ENCODE peak calls at places on chromosome X, in five cellular contexts. One of them, this sample, is unnamed.

GRCh38 chrX:54509401-54509800 is 13.4 kb upstream of the FGD1 start:
- DNase-seq in epithelial cell of prostate: no peak
- DNase-seq in CD8-positive, alpha-beta memory T cell: no peak
- DNase-seq in islet precursor cell: peak
- DNase-seq in stimulated activated CD4-positive, alpha-beta T cell treated with anti-CD3 and anti-CD28 coated beads, Interleukin-1b, Interleukin-23, amount 100 ng/mL, for 48 hours: no peak
- DNase-seq in this sample: no peak

GRCh38 chrX:68196939-68197791 is 236.1 kb downstream of the OPHN1 start:
- DNase-seq in CD8-positive, alpha-beta memory T cell: peak
- DNase-seq in stimulated activated CD4-positive, alpha-beta T cell treated with anti-CD3 and anti-CD28 coated beads, Interleukin-1b, Interleukin-23, amount 100 ng/mL, for 48 hours: peak
- DNase-seq in islet precursor cell: peak
- DNase-seq in epithelial cell of prostate: no peak
- DNase-seq in this sample: peak

GRCh38 chrX:129840334-129840733 is 3.4 kb downstream of the ZDHHC9 start:
- DNase-seq in CD8-positive, alpha-beta memory T cell: no peak
- DNase-seq in stimulated activated CD4-positive, alpha-beta T cell treated with anti-CD3 and anti-CD28 coated beads, Interleukin-1b, Interleukin-23, amount 100 ng/mL, for 48 hours: no peak
- DNase-seq in islet precursor cell: no peak
- DNase-seq in epithelial cell of prostate: no peak
- DNase-seq in this sample: no peak

GRCh38 chrX:11864171-11864570 is 106.1 kb downstream of the MSL3 start:
- DNase-seq in epithelial cell of prostate: no peak
- DNase-seq in stimulated activated CD4-positive, alpha-beta T cell treated with anti-CD3 and anti-CD28 coated beads, Interleukin-1b, Interleukin-23, amount 100 ng/mL, for 48 hours: no peak
- DNase-seq in CD8-positive, alpha-beta memory T cell: no peak
- DNase-seq in islet precursor cell: no peak
- DNase-seq in this sample: no peak

GRCh38 chrX:11531226-11531625 is 134.5 kb downstream of the ARHGAP6 start:
- DNase-seq in epithelial cell of prostate: no peak
- DNase-seq in CD8-positive, alpha-beta memory T cell: no peak
- DNase-seq in islet precursor cell: no peak
- DNase-seq in stimulated activated CD4-positive, alpha-beta T cell treated with anti-CD3 and anti-CD28 coated beads, Interleukin-1b, Interleukin-23, amount 100 ng/mL, for 48 hours: no peak
- DNase-seq in this sample: peak

GRCh38 chrX:48083212-48083611 is 11.8 kb upstream of the ZNF630 start:
- DNase-seq in islet precursor cell: no peak
- DNase-seq in epithelial cell of prostate: no peak
- DNase-seq in stimulated activated CD4-positive, alpha-beta T cell treated with anti-CD3 and anti-CD28 coated beads, Interleukin-1b, Interleukin-23, amount 100 ng/mL, for 48 hours: peak
- DNase-seq in CD8-positive, alpha-beta memory T cell: peak
- DNase-seq in this sample: peak

GRCh38 chrX:19410259-19410658 is 66.5 kb downstream of the PDHA1 start:
- DNase-seq in islet precursor cell: no peak
- DNase-seq in stimulated activated CD4-positive, alpha-beta T cell treated with anti-CD3 and anti-CD28 coated beads, Interleukin-1b, Interleukin-23, amount 100 ng/mL, for 48 hours: no peak
- DNase-seq in CD8-positive, alpha-beta memory T cell: no peak
- DNase-seq in epithelial cell of prostate: no peak
- DNase-seq in this sample: no peak

GRCh38 chrX:149540133-149540620 is 635 bp upstream of the EOLA1 start:
- DNase-seq in stimulated activated CD4-positive, alpha-beta T cell treated with anti-CD3 and anti-CD28 coated beads, Interleukin-1b, Interleukin-23, amount 100 ng/mL, for 48 hours: peak
- DNase-seq in islet precursor cell: peak
- DNase-seq in epithelial cell of prostate: peak
- DNase-seq in CD8-positive, alpha-beta memory T cell: peak
- DNase-seq in this sample: peak

GRCh38 chrX:20594985-20595384 is 328.3 kb upstream of the RPS6KA3 start:
- DNase-seq in CD8-positive, alpha-beta memory T cell: no peak
- DNase-seq in epithelial cell of prostate: no peak
- DNase-seq in stimulated activated CD4-positive, alpha-beta T cell treated with anti-CD3 and anti-CD28 coated beads, Interleukin-1b, Interleukin-23, amount 100 ng/mL, for 48 hours: no peak
- DNase-seq in islet precursor cell: no peak
- DNase-seq in this sample: no peak

GRCh38 chrX:77447339-77448149 is at the start of gene FGF16:
- DNase-seq in CD8-positive, alpha-beta memory T cell: no peak
- DNase-seq in epithelial cell of prostate: no peak
- DNase-seq in stimulated activated CD4-positive, alpha-beta T cell treated with anti-CD3 and anti-CD28 coated beads, Interleukin-1b, Interleukin-23, amount 100 ng/mL, for 48 hours: peak
- DNase-seq in islet precursor cell: no peak
- DNase-seq in this sample: no peak

GRCh38 chrX:139691843-139692505 is 16.0 kb downstream of the MCF2 start:
- DNase-seq in CD8-positive, alpha-beta memory T cell: no peak
- DNase-seq in stimulated activated CD4-positive, alpha-beta T cell treated with anti-CD3 and anti-CD28 coated beads, Interleukin-1b, Interleukin-23, amount 100 ng/mL, for 48 hours: no peak
- DNase-seq in islet precursor cell: peak
- DNase-seq in epithelial cell of prostate: no peak
- DNase-seq in this sample: no peak

GRCh38 chrX:9846631-9847030 is 60.4 kb downstream of the SHROOM2 start:
- DNase-seq in CD8-positive, alpha-beta memory T cell: no peak
- DNase-seq in epithelial cell of prostate: no peak
- DNase-seq in islet precursor cell: no peak
- DNase-seq in stimulated activated CD4-positive, alpha-beta T cell treated with anti-CD3 and anti-CD28 coated beads, Interleukin-1b, Interleukin-23, amount 100 ng/mL, for 48 hours: no peak
- DNase-seq in this sample: no peak

GRCh38 chrX:3678287-3678686 is 35.2 kb downstream of the PRKX start:
- DNase-seq in epithelial cell of prostate: no peak
- DNase-seq in CD8-positive, alpha-beta memory T cell: no peak
- DNase-seq in stimulated activated CD4-positive, alpha-beta T cell treated with anti-CD3 and anti-CD28 coated beads, Interleukin-1b, Interleukin-23, amount 100 ng/mL, for 48 hours: no peak
- DNase-seq in islet precursor cell: no peak
- DNase-seq in this sample: no peak

GRCh38 chrX:83510466-83511181 is 2.5 kb downstream of the POU3F4 start:
- DNase-seq in epithelial cell of prostate: no peak
- DNase-seq in stimulated activated CD4-positive, alpha-beta T cell treated with anti-CD3 and anti-CD28 coated beads, Interleukin-1b, Interleukin-23, amount 100 ng/mL, for 48 hours: no peak
- DNase-seq in islet precursor cell: peak
- DNase-seq in CD8-positive, alpha-beta memory T cell: no peak
- DNase-seq in this sample: no peak

GRCh38 chrX:138710866-138711331 is 618 bp downstream of the FGF13 start:
- DNase-seq in islet precursor cell: peak
- DNase-seq in CD8-positive, alpha-beta memory T cell: no peak
- DNase-seq in epithelial cell of prostate: no peak
- DNase-seq in stimulated activated CD4-positive, alpha-beta T cell treated with anti-CD3 and anti-CD28 coated beads, Interleukin-1b, Interleukin-23, amount 100 ng/mL, for 48 hours: no peak
- DNase-seq in this sample: no peak

GRCh38 chrX:22060451-22060940 is 28.4 kb downstream of the PHEX start:
- DNase-seq in epithelial cell of prostate: peak
- DNase-seq in islet precursor cell: no peak
- DNase-seq in CD8-positive, alpha-beta memory T cell: no peak
- DNase-seq in stimulated activated CD4-positive, alpha-beta T cell treated with anti-CD3 and anti-CD28 coated beads, Interleukin-1b, Interleukin-23, amount 100 ng/mL, for 48 hours: peak
- DNase-seq in this sample: no peak

GRCh38 chrX:17553961-17554482 is 179.0 kb downstream of the NHS start:
- DNase-seq in epithelial cell of prostate: no peak
- DNase-seq in islet precursor cell: no peak
- DNase-seq in CD8-positive, alpha-beta memory T cell: no peak
- DNase-seq in stimulated activated CD4-positive, alpha-beta T cell treated with anti-CD3 and anti-CD28 coated beads, Interleukin-1b, Interleukin-23, amount 100 ng/mL, for 48 hours: no peak
- DNase-seq in this sample: no peak

GRCh38 chrX:71919436-71919835 is 8.8 kb downstream of the NHSL2 start:
- DNase-seq in islet precursor cell: no peak
- DNase-seq in stimulated activated CD4-positive, alpha-beta T cell treated with anti-CD3 and anti-CD28 coated beads, Interleukin-1b, Interleukin-23, amount 100 ng/mL, for 48 hours: no peak
- DNase-seq in CD8-positive, alpha-beta memory T cell: no peak
- DNase-seq in epithelial cell of prostate: no peak
- DNase-seq in this sample: no peak

GRCh38 chrX:40132751-40133150 is 35.0 kb upstream of the BCOR start:
- DNase-seq in islet precursor cell: no peak
- DNase-seq in stimulated activated CD4-positive, alpha-beta T cell treated with anti-CD3 and anti-CD28 coated beads, Interleukin-1b, Interleukin-23, amount 100 ng/mL, for 48 hours: no peak
- DNase-seq in epithelial cell of prostate: peak
- DNase-seq in CD8-positive, alpha-beta memory T cell: no peak
- DNase-seq in this sample: no peak

GRCh38 chrX:13377537-13377936 is 57.7 kb upstream of the ATXN3L start:
- DNase-seq in CD8-positive, alpha-beta memory T cell: no peak
- DNase-seq in stimulated activated CD4-positive, alpha-beta T cell treated with anti-CD3 and anti-CD28 coated beads, Interleukin-1b, Interleukin-23, amount 100 ng/mL, for 48 hours: no peak
- DNase-seq in islet precursor cell: no peak
- DNase-seq in epithelial cell of prostate: no peak
- DNase-seq in this sample: no peak

GRCh38 chrX:130125090-130125489 is 14.8 kb upstream of the ELF4 start:
- DNase-seq in islet precursor cell: peak
- DNase-seq in CD8-positive, alpha-beta memory T cell: no peak
- DNase-seq in stimulated activated CD4-positive, alpha-beta T cell treated with anti-CD3 and anti-CD28 coated beads, Interleukin-1b, Interleukin-23, amount 100 ng/mL, for 48 hours: no peak
- DNase-seq in epithelial cell of prostate: peak
- DNase-seq in this sample: no peak

GRCh38 chrX:130916636-130917422 is 13.8 kb upstream of the ENOX2 start:
- DNase-seq in CD8-positive, alpha-beta memory T cell: peak
- DNase-seq in stimulated activated CD4-positive, alpha-beta T cell treated with anti-CD3 and anti-CD28 coated beads, Interleukin-1b, Interleukin-23, amount 100 ng/mL, for 48 hours: peak
- DNase-seq in epithelial cell of prostate: no peak
- DNase-seq in islet precursor cell: peak
- DNase-seq in this sample: peak

GRCh38 chrX:1336331-1337143 is at the start of gene IL3RA:
- DNase-seq in islet precursor cell: no peak
- DNase-seq in CD8-positive, alpha-beta memory T cell: no peak
- DNase-seq in epithelial cell of prostate: no peak
- DNase-seq in stimulated activated CD4-positive, alpha-beta T cell treated with anti-CD3 and anti-CD28 coated beads, Interleukin-1b, Interleukin-23, amount 100 ng/mL, for 48 hours: no peak
- DNase-seq in this sample: peak

GRCh38 chrX:131366387-131366786 is 77.3 kb upstream of the IGSF1 start:
- DNase-seq in epithelial cell of prostate: no peak
- DNase-seq in stimulated activated CD4-positive, alpha-beta T cell treated with anti-CD3 and anti-CD28 coated beads, Interleukin-1b, Interleukin-23, amount 100 ng/mL, for 48 hours: no peak
- DNase-seq in CD8-positive, alpha-beta memory T cell: no peak
- DNase-seq in islet precursor cell: no peak
- DNase-seq in this sample: peak

GRCh38 chrX:46572295-46572936 is 1.1 kb upstream of the CHST7 start:
- DNase-seq in CD8-positive, alpha-beta memory T cell: peak
- DNase-seq in islet precursor cell: no peak
- DNase-seq in epithelial cell of prostate: no peak
- DNase-seq in stimulated activated CD4-positive, alpha-beta T cell treated with anti-CD3 and anti-CD28 coated beads, Interleukin-1b, Interleukin-23, amount 100 ng/mL, for 48 hours: peak
- DNase-seq in this sample: peak

GRCh38 chrX:46961097-46961496 is 48.9 kb downstream of the JADE3 start:
- DNase-seq in stimulated activated CD4-positive, alpha-beta T cell treated with anti-CD3 and anti-CD28 coated beads, Interleukin-1b, Interleukin-23, amount 100 ng/mL, for 48 hours: no peak
- DNase-seq in epithelial cell of prostate: no peak
- DNase-seq in CD8-positive, alpha-beta memory T cell: no peak
- DNase-seq in islet precursor cell: no peak
- DNase-seq in this sample: no peak

GRCh38 chrX:119605739-119606507 is at the start of gene NKRF:
- DNase-seq in islet precursor cell: peak
- DNase-seq in stimulated activated CD4-positive, alpha-beta T cell treated with anti-CD3 and anti-CD28 coated beads, Interleukin-1b, Interleukin-23, amount 100 ng/mL, for 48 hours: peak
- DNase-seq in CD8-positive, alpha-beta memory T cell: peak
- DNase-seq in epithelial cell of prostate: peak
- DNase-seq in this sample: peak

GRCh38 chrX:37825225-37825842 is 22.0 kb downstream of the DYNLT3 start:
- DNase-seq in stimulated activated CD4-positive, alpha-beta T cell treated with anti-CD3 and anti-CD28 coated beads, Interleukin-1b, Interleukin-23, amount 100 ng/mL, for 48 hours: peak
- DNase-seq in epithelial cell of prostate: no peak
- DNase-seq in CD8-positive, alpha-beta memory T cell: peak
- DNase-seq in islet precursor cell: no peak
- DNase-seq in this sample: peak

GRCh38 chrX:78455901-78456300 is 128.5 kb upstream of the CYSLTR1 start:
- DNase-seq in epithelial cell of prostate: peak
- DNase-seq in islet precursor cell: no peak
- DNase-seq in stimulated activated CD4-positive, alpha-beta T cell treated with anti-CD3 and anti-CD28 coated beads, Interleukin-1b, Interleukin-23, amount 100 ng/mL, for 48 hours: no peak
- DNase-seq in CD8-positive, alpha-beta memory T cell: no peak
- DNase-seq in this sample: no peak

This sample was measured in MM.1S.